ENCODE peak calls at places on chromosome 10, in eight cellular contexts. X is NCI-H774; M is stimulated activated CD4-positive, alpha-beta T cell treated with anti-CD3 and anti-CD28 coated beads, Interleukin-1b, Interleukin-23, amount 100 ng/mL, for 1 hour; C is activated CD4-positive, alpha-beta T cell treated with anti-CD3 and anti-CD28 coated beads for 4 hours; S is Right ventricle myocardium superior; Z is CD8-positive, alpha-beta memory T cell; I is stimulated activated CD8-positive, alpha-beta memory T cell treated with anti-CD3 and anti-CD28 coated beads, Interleukin-7, amount 100 ng/mL, for 48 hours; B is fibroblast of villous mesenchyme. L is an unnamed sample.

GRCh38 chr10:17808971-17809841 is at the start of gene MRC1:
- DNase-seq in M (no peak), S (peak), B (no peak), I (no peak), C (no peak), Z (no peak), X (no peak), L (no peak)

GRCh38 chr10:36182059-36182654 is 540.1 kb upstream of the FZD8 start:
- DNase-seq in S (no peak), X (no peak), M (no peak), B (peak), Z (no peak), C (no peak), I (no peak), L (no peak)

GRCh38 chr10:12825255-12825654 is 176.3 kb downstream of the CCDC3 start:
- DNase-seq in M (no peak), S (no peak), C (no peak), B (peak), Z (no peak), I (no peak), X (no peak), L (no peak)

GRCh38 chr10:125060486-125060850 is 99.9 kb downstream of the CTBP2 start:
- DNase-seq in I (no peak), C (no peak), X (no peak), Z (no peak), M (no peak), B (peak), S (no peak), L (no peak)

GRCh38 chr10:93600861-93601773 is at the start of gene RBP4:
- DNase-seq in C (no peak), I (no peak), X (no peak), S (no peak), B (peak), M (no peak), Z (no peak), L (no peak)

GRCh38 chr10:74289956-74290355 is 138.9 kb downstream of the ADK start:
- DNase-seq in I (no peak), X (no peak), Z (no peak), S (no peak), C (no peak), B (no peak), M (no peak), L (no peak)

GRCh38 chr10:77667426-77668324 is 30.1 kb upstream of the KCNMA1 start:
- DNase-seq in C (no peak), I (no peak), S (no peak), M (no peak), B (no peak), Z (no peak), X (no peak), L (peak)

GRCh38 chr10:1465421-1465902 is 271.9 kb downstream of the ADARB2 start:
- DNase-seq in B (no peak), S (no peak), X (no peak), I (no peak), Z (no peak), M (no peak), C (no peak), L (no peak)

GRCh38 chr10:29472268-29473086 is 162.3 kb downstream of the SVIL start:
- DNase-seq in B (no peak), S (no peak), C (no peak), X (no peak), Z (no peak), I (no peak), M (no peak), L (no peak)

GRCh38 chr10:10855178-10855577 is 162.5 kb upstream of the CELF2 start:
- DNase-seq in X (no peak), C (no peak), B (no peak), I (no peak), S (no peak), Z (no peak), M (no peak), L (no peak)

GRCh38 chr10:52951819-52952218 is 179.2 kb upstream of the MBL2 start:
- DNase-seq in M (no peak), Z (no peak), S (no peak), C (no peak), B (peak), X (peak), I (no peak), L (peak)

L was measured in NCI-H748 treated with DMSO at 0.1 percent for 48 hours.